ENCODE peak calls at places on chromosomes 4 and X, in six cellular contexts. One of them, this sample, is unnamed.

GRCh38 chrX:19810370-19810769 is 77.0 kb downstream of the SH3KBP1 start:
- DNase-seq in lower lobe of right lung: no peak
- DNase-seq in nephron progenitor cell: no peak
- DNase-seq in A549: no peak
- DNase-seq in AG04449: no peak
- DNase-seq in T-cell: no peak
- DNase-seq in this sample: no peak

GRCh38 chrX:124341361-124342132 is 4.8 kb upstream of the SH2D1A start:
- DNase-seq in lower lobe of right lung: no peak
- DNase-seq in nephron progenitor cell: no peak
- DNase-seq in A549: no peak
- DNase-seq in AG04449: no peak
- DNase-seq in T-cell: no peak
- DNase-seq in this sample: no peak

GRCh38 chrX:68631331-68631730 is 16.1 kb upstream of the STARD8 start:
- DNase-seq in lower lobe of right lung: no peak
- DNase-seq in nephron progenitor cell: no peak
- DNase-seq in A549: no peak
- DNase-seq in AG04449: no peak
- DNase-seq in T-cell: no peak
- DNase-seq in this sample: no peak

GRCh38 chr4:38735870-38736269 is 46.9 kb downstream of the TLR10 start:
- DNase-seq in lower lobe of right lung: no peak
- DNase-seq in nephron progenitor cell: no peak
- DNase-seq in A549: no peak
- DNase-seq in AG04449: no peak
- DNase-seq in T-cell: no peak
- DNase-seq in this sample: no peak

GRCh38 chrX:110691446-110691845 is 104.2 kb downstream of the CHRDL1 start:
- DNase-seq in lower lobe of right lung: no peak
- DNase-seq in nephron progenitor cell: no peak
- DNase-seq in A549: no peak
- DNase-seq in AG04449: no peak
- DNase-seq in T-cell: no peak
- DNase-seq in this sample: no peak

GRCh38 chrX:11261260-11261659 is 32.0 kb upstream of the AMELX start:
- DNase-seq in lower lobe of right lung: no peak
- DNase-seq in nephron progenitor cell: no peak
- DNase-seq in A549: no peak
- DNase-seq in AG04449: no peak
- DNase-seq in T-cell: no peak
- DNase-seq in this sample: no peak

GRCh38 chr4:189046642-189047041 is 894.0 kb upstream of the FRG1 start:
- DNase-seq in lower lobe of right lung: no peak
- DNase-seq in nephron progenitor cell: no peak
- DNase-seq in A549: no peak
- DNase-seq in AG04449: no peak
- DNase-seq in T-cell: no peak
- DNase-seq in this sample: no peak

GRCh38 chr4:3107271-3108185 is 33.0 kb downstream of the HTT start:
- DNase-seq in lower lobe of right lung: no peak
- DNase-seq in nephron progenitor cell: no peak
- DNase-seq in A549: no peak
- DNase-seq in AG04449: no peak
- DNase-seq in T-cell: no peak
- DNase-seq in this sample: no peak

GRCh38 chr4:87255755-87256154 is 35.3 kb upstream of the KLHL8 start:
- DNase-seq in lower lobe of right lung: no peak
- DNase-seq in nephron progenitor cell: no peak
- DNase-seq in A549: no peak
- DNase-seq in AG04449: no peak
- DNase-seq in T-cell: no peak
- DNase-seq in this sample: no peak

GRCh38 chr4:116899536-116899935 is 185.8 kb downstream of the TRAM1L1 start:
- DNase-seq in lower lobe of right lung: no peak
- DNase-seq in nephron progenitor cell: no peak
- DNase-seq in A549: no peak
- DNase-seq in AG04449: no peak
- DNase-seq in T-cell: no peak
- DNase-seq in this sample: no peak

GRCh38 chr4:81211956-81212355 is 3.1 kb downstream of the PRKG2 start:
- DNase-seq in lower lobe of right lung: no peak
- DNase-seq in nephron progenitor cell: no peak
- DNase-seq in A549: no peak
- DNase-seq in AG04449: no peak
- DNase-seq in T-cell: no peak
- DNase-seq in this sample: no peak

GRCh38 chr4:168584321-168584771 is 87.5 kb downstream of the PALLD start:
- DNase-seq in lower lobe of right lung: no peak
- DNase-seq in nephron progenitor cell: no peak
- DNase-seq in A549: no peak
- DNase-seq in AG04449: no peak
- DNase-seq in T-cell: no peak
- DNase-seq in this sample: no peak

GRCh38 chr4:181541396-181541795 is 701.8 kb upstream of the TENM3 start:
- DNase-seq in lower lobe of right lung: no peak
- DNase-seq in nephron progenitor cell: no peak
- DNase-seq in A549: no peak
- DNase-seq in AG04449: no peak
- DNase-seq in T-cell: no peak
- DNase-seq in this sample: no peak

GRCh38 chrX:25028726-25029125 is 13.0 kb upstream of the ARX start:
- DNase-seq in lower lobe of right lung: no peak
- DNase-seq in nephron progenitor cell: no peak
- DNase-seq in A549: no peak
- DNase-seq in AG04449: no peak
- DNase-seq in T-cell: no peak
- DNase-seq in this sample: no peak

GRCh38 chr4:13143704-13144103 is 340.4 kb downstream of the RAB28 start:
- DNase-seq in lower lobe of right lung: no peak
- DNase-seq in nephron progenitor cell: no peak
- DNase-seq in A549: no peak
- DNase-seq in AG04449: no peak
- DNase-seq in T-cell: no peak
- DNase-seq in this sample: no peak

GRCh38 chr4:93777081-93777460 is 51.5 kb upstream of the ATOH1 start:
- DNase-seq in lower lobe of right lung: no peak
- DNase-seq in nephron progenitor cell: no peak
- DNase-seq in A549: no peak
- DNase-seq in AG04449: no peak
- DNase-seq in T-cell: no peak
- DNase-seq in this sample: no peak

GRCh38 chr4:3775011-3775410 is 8.8 kb downstream of the ADRA2C start:
- DNase-seq in lower lobe of right lung: no peak
- DNase-seq in nephron progenitor cell: no peak
- DNase-seq in A549: no peak
- DNase-seq in AG04449: no peak
- DNase-seq in T-cell: no peak
- DNase-seq in this sample: no peak

GRCh38 chr4:90220453-90220852 is 93.3 kb downstream of the CCSER1 start:
- DNase-seq in lower lobe of right lung: no peak
- DNase-seq in nephron progenitor cell: no peak
- DNase-seq in A549: no peak
- DNase-seq in AG04449: no peak
- DNase-seq in T-cell: no peak
- DNase-seq in this sample: no peak

GRCh38 chr4:72933029-72933428 is 136.5 kb downstream of the COX18 start:
- DNase-seq in lower lobe of right lung: no peak
- DNase-seq in nephron progenitor cell: no peak
- DNase-seq in A549: no peak
- DNase-seq in AG04449: no peak
- DNase-seq in T-cell: no peak
- DNase-seq in this sample: no peak

GRCh38 chr4:153852501-153852900 is 63.6 kb upstream of the SFRP2 start:
- DNase-seq in lower lobe of right lung: no peak
- DNase-seq in nephron progenitor cell: no peak
- DNase-seq in A549: no peak
- DNase-seq in AG04449: no peak
- DNase-seq in T-cell: no peak
- DNase-seq in this sample: no peak

GRCh38 chr4:113524505-113525186 is 236.9 kb downstream of the CAMK2D start:
- DNase-seq in lower lobe of right lung: no peak
- DNase-seq in nephron progenitor cell: no peak
- DNase-seq in A549: no peak
- DNase-seq in AG04449: no peak
- DNase-seq in T-cell: no peak
- DNase-seq in this sample: no peak

GRCh38 chr4:143320113-143320512 is 16.6 kb upstream of the GAB1 start:
- DNase-seq in lower lobe of right lung: no peak
- DNase-seq in nephron progenitor cell: no peak
- DNase-seq in A549: no peak
- DNase-seq in AG04449: no peak
- DNase-seq in T-cell: no peak
- DNase-seq in this sample: no peak